ENCODE peak calls at places on chromosomes 1 and 21, in seven cellular contexts. X is HepG2, R is K562, S is GM12878, Q is HCT116, O is SK-N-SH, V is H1. J is an unnamed sample.

GRCh38 chr1:212664409-212665199 is 35.0 kb downstream of the BATF3 start:
- DNase-seq in Q (no peak), S (no peak), R (no peak), O (no peak), X (no peak), V (no peak), J (no peak)

GRCh38 chr1:27522148-27522859 is 32.3 kb upstream of the WASF2 start:
- DNase-seq in S (no peak), V (no peak), R (no peak), Q (no peak), X (peak; percentile 67), O (no peak), J (no peak)

GRCh38 chr1:32031578-32032286 is 18.1 kb downstream of the KHDRBS1 start:
- DNase-seq in S (no peak), R (no peak), O (no peak), Q (no peak), X (no peak), V (no peak), J (peak; percentile 11)

GRCh38 chr1:19885821-19886220 is 3.6 kb downstream of the OTUD3 start:
- DNase-seq in V (no peak), R (no peak), O (no peak), X (no peak), Q (no peak), S (no peak), J (no peak)

GRCh38 chr1:36279789-36280296 is 26.3 kb upstream of the SH3D21 start:
- DNase-seq in S (no peak), Q (no peak), V (no peak), X (no peak), O (no peak), R (no peak), J (no peak)

GRCh38 chr1:172530000-172530399 is 3.0 kb upstream of the SUCO start:
- DNase-seq in X (peak; percentile 33), Q (no peak), S (no peak), O (no peak), V (no peak), R (peak; percentile 26), J (no peak)

GRCh38 chr1:245370905-245371581 is 216.3 kb downstream of the KIF26B start:
- DNase-seq in S (no peak), R (no peak), V (no peak), X (no peak), O (peak; percentile 53), Q (no peak), J (no peak)

GRCh38 chr1:53722025-53722424 is 16.9 kb downstream of the GLIS1 start:
- DNase-seq in Q (no peak), V (no peak), X (no peak), O (no peak), R (no peak), S (no peak), J (no peak)

GRCh38 chr1:163071381-163072255 is 2.5 kb downstream of the RGS4 start:
- DNase-seq in X (peak; percentile 30), S (no peak), R (peak; percentile 54), Q (peak; percentile 60), O (peak; percentile 44), V (peak; percentile 3), J (peak; percentile 62)

GRCh38 chr1:166675213-166675612 is 164.1 kb upstream of the POGK start:
- DNase-seq in O (no peak), V (no peak), S (no peak), Q (no peak), X (no peak), R (peak; percentile 52), J (peak; percentile 15)

GRCh38 chr1:37561794-37562132 is 5.0 kb downstream of the DNALI1 start:
- DNase-seq in V (peak; percentile 17), O (peak; percentile 73), R (peak; percentile 56), S (no peak), X (peak; percentile 27), Q (peak; percentile 35), J (no peak)

GRCh38 chr1:173937062-173937461 is 19.9 kb upstream of the SERPINC1 start:
- DNase-seq in O (no peak), S (no peak), R (no peak), V (no peak), X (no peak), Q (no peak), J (no peak)

GRCh38 chr1:158037876-158038359 is 44.5 kb downstream of the KIRREL1 start:
- DNase-seq in Q (no peak), O (no peak), V (no peak), X (no peak), R (no peak), S (no peak), J (no peak)

GRCh38 chr1:31497601-31498000 is 78.7 kb upstream of the TINAGL1 start:
- DNase-seq in V (no peak), O (no peak), R (no peak), S (no peak), X (no peak), Q (no peak), J (no peak)

GRCh38 chr1:217482356-217483102 is 148.4 kb downstream of the GPATCH2 start:
- DNase-seq in V (no peak), R (no peak), X (no peak), Q (peak; percentile 8), O (no peak), S (peak; percentile 38), J (no peak)

GRCh38 chr1:217484881-217485280 is 146.0 kb downstream of the GPATCH2 start:
- DNase-seq in O (no peak), V (no peak), Q (no peak), S (no peak), X (no peak), R (no peak), J (no peak)
- TF ChIP-seq JUND in O (no peak), V (no peak), Q (no peak), S (no peak), X (no peak), R (no peak), J (no peak)

DNA sequence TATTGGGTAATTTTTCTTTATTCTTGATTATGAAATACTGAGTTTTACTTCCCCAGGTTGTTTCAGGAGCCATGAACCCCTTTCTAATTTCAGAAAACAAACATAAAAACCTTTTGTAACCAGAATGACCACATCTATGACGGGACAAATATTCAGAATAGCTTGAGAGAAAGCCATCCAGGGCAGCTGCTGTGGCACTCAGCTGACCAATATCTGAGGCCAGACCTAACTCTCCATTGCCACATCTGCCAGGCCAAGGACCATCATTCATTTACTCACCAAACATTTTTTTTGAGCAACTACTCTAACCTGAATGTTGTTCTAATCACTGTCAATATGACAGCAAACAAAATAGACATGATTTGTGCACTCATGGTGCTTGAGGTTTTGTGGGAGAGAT is 608.3 kb upstream of the PKN2 start:
- DNase-seq in R (no peak), Q (no peak), S (no peak), V (no peak), X (no peak), O (no peak), J (no peak)
- TF ChIP-seq JUND in R (no peak), Q (no peak), S (no peak), V (no peak), X (no peak), O (no peak), J (no peak)

DNA sequence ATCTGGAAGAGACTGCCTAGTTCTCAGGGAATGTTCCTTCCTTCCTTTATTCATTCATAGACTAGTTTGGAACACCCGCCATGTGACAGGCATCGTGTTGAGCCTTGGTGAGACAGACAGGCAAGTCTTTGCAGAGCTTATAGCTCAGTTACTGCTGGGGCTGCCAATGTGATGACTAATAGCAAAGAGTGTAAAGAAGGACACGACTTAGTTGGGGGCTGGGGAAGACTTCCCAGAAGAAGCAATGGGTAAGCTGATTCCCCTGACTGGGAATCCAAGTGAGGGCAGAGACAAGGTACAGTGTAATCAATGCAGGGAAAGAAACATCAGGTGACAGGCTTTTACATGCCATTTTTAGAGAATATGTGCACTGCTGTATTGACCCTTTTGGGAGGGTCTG is 51.2 kb downstream of the TENT5C start:
- DNase-seq in Q (no peak), S (no peak), V (no peak), R (no peak), X (peak; percentile 12), O (no peak), J (no peak)
- TF ChIP-seq JUND in Q (no peak), S (no peak), V (no peak), R (peak; percentile 70), X (no peak), O (peak; percentile 62), J (no peak)

GRCh38 chr1:191752342-191752741 is 405.9 kb upstream of the RGS18 start:
- DNase-seq in V (no peak), X (no peak), O (no peak), S (no peak), Q (no peak), R (no peak), J (peak; percentile 68)
- TF ChIP-seq JUND in V (no peak), X (no peak), O (no peak), S (no peak), Q (no peak), R (no peak), J (no peak)

DNA sequence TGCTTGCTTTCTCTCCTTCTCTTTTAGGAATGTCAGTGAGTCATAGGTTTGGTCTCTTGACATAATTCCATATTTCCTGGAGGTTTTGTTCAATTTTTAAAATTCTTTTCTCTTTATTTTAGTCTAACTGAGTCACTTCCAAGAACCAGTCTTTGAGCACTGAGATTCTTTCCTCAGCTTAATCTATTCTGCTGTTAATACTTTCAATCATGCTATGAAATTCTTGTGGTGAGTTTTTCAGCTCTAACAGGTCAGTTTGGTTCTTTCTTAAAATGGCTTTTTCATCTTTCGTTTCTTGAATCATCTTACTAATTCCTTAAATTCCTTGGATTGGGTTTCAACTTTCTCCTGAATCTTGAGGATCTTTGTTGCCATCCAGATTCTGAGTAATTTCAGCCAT is 321.0 kb downstream of the PTBP2 start:
- DNase-seq in V (no peak), O (no peak), X (no peak), S (no peak), Q (no peak), R (no peak), J (no peak)
- TF ChIP-seq JUND in V (no peak), O (peak; percentile 7), X (no peak), S (no peak), Q (no peak), R (no peak), J (no peak)

DNA sequence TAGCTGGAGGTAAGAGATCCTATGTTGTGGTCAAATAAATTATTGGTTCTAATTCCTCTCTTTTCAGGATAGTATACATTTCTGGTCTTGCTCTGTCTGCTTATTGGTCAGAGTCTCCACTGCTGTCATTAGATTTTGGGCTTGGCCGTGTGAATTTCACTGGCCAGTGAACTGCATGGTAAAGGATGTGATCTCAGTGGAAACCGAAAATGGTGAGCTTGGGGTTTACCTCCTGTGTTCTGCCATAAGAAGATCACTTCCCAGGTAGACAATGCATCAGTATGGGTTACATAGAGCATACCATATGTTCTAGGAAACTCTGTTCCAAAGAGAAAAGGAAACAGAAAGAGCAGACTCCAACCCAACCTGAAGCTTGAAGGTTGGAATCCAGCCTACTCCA is 1123.3 kb upstream of the B3GALT2 start:
- DNase-seq in S (no peak), V (no peak), O (no peak), Q (no peak), X (no peak), R (no peak), J (no peak)
- TF ChIP-seq JUND in S (no peak), V (no peak), O (no peak), Q (no peak), X (no peak), R (no peak), J (no peak)

DNA sequence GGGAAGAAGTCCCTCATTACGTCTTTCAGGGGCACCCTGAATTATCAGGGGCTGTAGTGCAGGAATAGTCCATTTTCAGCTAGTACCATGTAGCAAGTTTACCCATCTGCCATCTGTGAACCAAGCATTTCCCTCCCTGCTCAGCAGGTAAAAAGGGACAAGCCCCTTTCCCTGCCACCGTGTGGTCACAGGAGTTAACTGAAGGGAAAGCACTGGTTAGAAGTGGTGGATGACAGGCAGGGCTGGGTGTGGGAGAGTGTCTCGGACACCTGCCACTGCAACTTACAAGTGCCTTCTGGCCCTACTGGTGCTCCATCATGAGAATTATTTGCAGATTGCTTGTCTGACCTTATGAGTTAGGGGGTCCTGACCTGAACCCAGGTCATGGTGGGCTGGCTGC is 32.0 kb upstream of the IGSF5 start:
- DNase-seq in Q (no peak), R (peak; percentile 18), S (no peak), O (no peak), V (no peak), X (peak; percentile 3), J (no peak)
- TF ChIP-seq JUND in Q (no peak), R (no peak), S (no peak), O (no peak), V (no peak), X (no peak), J (no peak)

J was measured in T47D.